ENCODE peak calls at places on chromosomes 11 and 22, in eight cellular contexts. One of them, this sample, is unnamed.

GRCh38 chr11:123111465-123111864 is 49.5 kb upstream of the HSPA8 start:
- DNase-seq in DMS153: peak
- DNase-seq in HAP-1: peak
- DNase-seq in HT1080: peak
- DNase-seq in GM13977: peak
- DNase-seq in T-helper 9 cell: no peak
- DNase-seq in naive thymus-derived CD8-positive, alpha-beta T cell: peak
- DNase-seq in small intestine: peak
- DNase-seq in this sample: peak

GRCh38 chr11:27972432-27973170 is 135.4 kb downstream of the KIF18A start:
- DNase-seq in DMS153: no peak
- DNase-seq in HAP-1: no peak
- DNase-seq in HT1080: peak
- DNase-seq in GM13977: no peak
- DNase-seq in T-helper 9 cell: no peak
- DNase-seq in naive thymus-derived CD8-positive, alpha-beta T cell: no peak
- DNase-seq in small intestine: no peak
- DNase-seq in this sample: no peak

GRCh38 chr22:45455212-45455611 is 41.7 kb downstream of the RIBC2 start:
- DNase-seq in DMS153: no peak
- DNase-seq in HAP-1: no peak
- DNase-seq in HT1080: no peak
- DNase-seq in GM13977: no peak
- DNase-seq in T-helper 9 cell: no peak
- DNase-seq in naive thymus-derived CD8-positive, alpha-beta T cell: no peak
- DNase-seq in small intestine: no peak
- DNase-seq in this sample: no peak

GRCh38 chr22:22882033-22882717 is 5.4 kb upstream of the IGLL5 start:
- DNase-seq in DMS153: peak
- DNase-seq in HAP-1: no peak
- DNase-seq in HT1080: no peak
- DNase-seq in GM13977: no peak
- DNase-seq in T-helper 9 cell: no peak
- DNase-seq in naive thymus-derived CD8-positive, alpha-beta T cell: no peak
- DNase-seq in small intestine: peak
- DNase-seq in this sample: no peak

GRCh38 chr11:105610796-105611361 is 1.0 kb downstream of the GRIA4 start:
- DNase-seq in DMS153: no peak
- DNase-seq in HAP-1: no peak
- DNase-seq in HT1080: no peak
- DNase-seq in GM13977: no peak
- DNase-seq in T-helper 9 cell: no peak
- DNase-seq in naive thymus-derived CD8-positive, alpha-beta T cell: no peak
- DNase-seq in small intestine: no peak
- DNase-seq in this sample: no peak

GRCh38 chr22:48336339-48337060 is 1491.2 kb downstream of the BRD1 start:
- DNase-seq in DMS153: no peak
- DNase-seq in HAP-1: no peak
- DNase-seq in HT1080: no peak
- DNase-seq in GM13977: no peak
- DNase-seq in T-helper 9 cell: no peak
- DNase-seq in naive thymus-derived CD8-positive, alpha-beta T cell: no peak
- DNase-seq in small intestine: no peak
- DNase-seq in this sample: no peak

GRCh38 chr22:35531202-35531601 is 9.4 kb upstream of the RASD2 start:
- DNase-seq in DMS153: no peak
- DNase-seq in HAP-1: no peak
- DNase-seq in HT1080: no peak
- DNase-seq in GM13977: no peak
- DNase-seq in T-helper 9 cell: no peak
- DNase-seq in naive thymus-derived CD8-positive, alpha-beta T cell: no peak
- DNase-seq in small intestine: no peak
- DNase-seq in this sample: no peak

GRCh38 chr22:22746061-22746962 is 101.9 kb downstream of the GGTLC2 start:
- DNase-seq in DMS153: no peak
- DNase-seq in HAP-1: no peak
- DNase-seq in HT1080: no peak
- DNase-seq in GM13977: no peak
- DNase-seq in T-helper 9 cell: no peak
- DNase-seq in naive thymus-derived CD8-positive, alpha-beta T cell: no peak
- DNase-seq in small intestine: no peak
- DNase-seq in this sample: no peak

GRCh38 chr22:23083315-23084021 is 13.1 kb downstream of the GNAZ start:
- DNase-seq in DMS153: no peak
- DNase-seq in HAP-1: no peak
- DNase-seq in HT1080: no peak
- DNase-seq in GM13977: no peak
- DNase-seq in T-helper 9 cell: no peak
- DNase-seq in naive thymus-derived CD8-positive, alpha-beta T cell: no peak
- DNase-seq in small intestine: no peak
- DNase-seq in this sample: no peak

GRCh38 chr11:96228472-96228871 is 114.5 kb downstream of the MAML2 start:
- DNase-seq in DMS153: no peak
- DNase-seq in HAP-1: peak
- DNase-seq in HT1080: peak
- DNase-seq in GM13977: no peak
- DNase-seq in T-helper 9 cell: no peak
- DNase-seq in naive thymus-derived CD8-positive, alpha-beta T cell: no peak
- DNase-seq in small intestine: no peak
- DNase-seq in this sample: no peak

GRCh38 chr11:69644071-69644961 is 3.4 kb downstream of the CCND1 start:
- DNase-seq in DMS153: peak
- DNase-seq in HAP-1: no peak
- DNase-seq in HT1080: peak
- DNase-seq in GM13977: no peak
- DNase-seq in T-helper 9 cell: no peak
- DNase-seq in naive thymus-derived CD8-positive, alpha-beta T cell: no peak
- DNase-seq in small intestine: peak
- DNase-seq in this sample: no peak

GRCh38 chr11:19493446-19493845 is 219.2 kb upstream of the NAV2 start:
- DNase-seq in DMS153: peak
- DNase-seq in HAP-1: no peak
- DNase-seq in HT1080: no peak
- DNase-seq in GM13977: no peak
- DNase-seq in T-helper 9 cell: no peak
- DNase-seq in naive thymus-derived CD8-positive, alpha-beta T cell: no peak
- DNase-seq in small intestine: no peak
- DNase-seq in this sample: no peak

GRCh38 chr11:62005231-62005661 is 37.8 kb upstream of the FTH1 start:
- DNase-seq in DMS153: no peak
- DNase-seq in HAP-1: no peak
- DNase-seq in HT1080: no peak
- DNase-seq in GM13977: no peak
- DNase-seq in T-helper 9 cell: no peak
- DNase-seq in naive thymus-derived CD8-positive, alpha-beta T cell: no peak
- DNase-seq in small intestine: no peak
- DNase-seq in this sample: no peak

GRCh38 chr11:124315052-124315451 is 1.3 kb upstream of the OR8D1 start:
- DNase-seq in DMS153: no peak
- DNase-seq in HAP-1: no peak
- DNase-seq in HT1080: peak
- DNase-seq in GM13977: no peak
- DNase-seq in T-helper 9 cell: no peak
- DNase-seq in naive thymus-derived CD8-positive, alpha-beta T cell: no peak
- DNase-seq in small intestine: no peak
- DNase-seq in this sample: no peak

GRCh38 chr11:80167766-80168165 is 726.9 kb upstream of the TENM4 start:
- DNase-seq in DMS153: no peak
- DNase-seq in HAP-1: no peak
- DNase-seq in HT1080: peak
- DNase-seq in GM13977: no peak
- DNase-seq in T-helper 9 cell: no peak
- DNase-seq in naive thymus-derived CD8-positive, alpha-beta T cell: no peak
- DNase-seq in small intestine: no peak
- DNase-seq in this sample: no peak

GRCh38 chr11:120810251-120810650 is 213.7 kb upstream of the TBCEL start:
- DNase-seq in DMS153: no peak
- DNase-seq in HAP-1: no peak
- DNase-seq in HT1080: peak
- DNase-seq in GM13977: no peak
- DNase-seq in T-helper 9 cell: no peak
- DNase-seq in naive thymus-derived CD8-positive, alpha-beta T cell: no peak
- DNase-seq in small intestine: no peak
- DNase-seq in this sample: no peak

GRCh38 chr11:47234669-47235075 is 13.9 kb downstream of the ACP2 start:
- DNase-seq in DMS153: peak
- DNase-seq in HAP-1: no peak
- DNase-seq in HT1080: no peak
- DNase-seq in GM13977: no peak
- DNase-seq in T-helper 9 cell: peak
- DNase-seq in naive thymus-derived CD8-positive, alpha-beta T cell: peak
- DNase-seq in small intestine: peak
- DNase-seq in this sample: no peak

GRCh38 chr11:877565-877964 is 33.0 kb downstream of the CHID1 start:
- DNase-seq in DMS153: no peak
- DNase-seq in HAP-1: no peak
- DNase-seq in HT1080: no peak
- DNase-seq in GM13977: no peak
- DNase-seq in T-helper 9 cell: no peak
- DNase-seq in naive thymus-derived CD8-positive, alpha-beta T cell: no peak
- DNase-seq in small intestine: no peak
- DNase-seq in this sample: no peak

GRCh38 chr22:28604961-28605360 is 74.7 kb downstream of the TTC28 start:
- DNase-seq in DMS153: no peak
- DNase-seq in HAP-1: no peak
- DNase-seq in HT1080: no peak
- DNase-seq in GM13977: no peak
- DNase-seq in T-helper 9 cell: no peak
- DNase-seq in naive thymus-derived CD8-positive, alpha-beta T cell: no peak
- DNase-seq in small intestine: no peak
- DNase-seq in this sample: no peak

GRCh38 chr22:20957691-20958440 is 9.2 kb upstream of the AIFM3 start:
- DNase-seq in DMS153: peak
- DNase-seq in HAP-1: peak
- DNase-seq in HT1080: no peak
- DNase-seq in GM13977: peak
- DNase-seq in T-helper 9 cell: no peak
- DNase-seq in naive thymus-derived CD8-positive, alpha-beta T cell: no peak
- DNase-seq in small intestine: peak
- DNase-seq in this sample: no peak